ENCODE peak calls at places on chromosomes 4 and X, in six cellular contexts. One of them, this sample, is unnamed.

GRCh38 chrX:134173541-134174272 is 63.3 kb upstream of the CCDC160 start:
- DNase-seq in endodermal cell: peak; percentile 76
- DNase-seq in tibial nerve: no peak
- DNase-seq in esophagus squamous epithelium: no peak
- DNase-seq in aorta: no peak
- DNase-seq in right lobe of liver: no peak
- DNase-seq in this sample: no peak

GRCh38 chr4:186201535-186202230 is 10.3 kb downstream of the CYP4V2 start:
- DNase-seq in aorta: peak; percentile 63
- DNase-seq in esophagus squamous epithelium: no peak
- DNase-seq in tibial nerve: no peak
- DNase-seq in endodermal cell: peak; percentile 81
- DNase-seq in right lobe of liver: peak; percentile 62
- DNase-seq in this sample: no peak

GRCh38 chrX:16839852-16840460 is 30.2 kb downstream of the RBBP7 start:
- DNase-seq in right lobe of liver: no peak
- DNase-seq in tibial nerve: no peak
- DNase-seq in endodermal cell: peak; percentile 80
- DNase-seq in esophagus squamous epithelium: no peak
- DNase-seq in aorta: no peak
- DNase-seq in this sample: peak; percentile 79

GRCh38 chrX:35841872-35842271 is 43.7 kb downstream of the MAGEB16 start:
- DNase-seq in esophagus squamous epithelium: no peak
- DNase-seq in aorta: no peak
- DNase-seq in right lobe of liver: no peak
- DNase-seq in tibial nerve: no peak
- DNase-seq in endodermal cell: no peak
- DNase-seq in this sample: no peak

GRCh38 chr4:36274158-36274557 is 7.3 kb upstream of the DTHD1 start:
- DNase-seq in tibial nerve: no peak
- DNase-seq in esophagus squamous epithelium: no peak
- DNase-seq in aorta: no peak
- DNase-seq in right lobe of liver: no peak
- DNase-seq in endodermal cell: no peak
- DNase-seq in this sample: no peak

GRCh38 chrX:101759000-101759399 is 99.3 kb upstream of the ARMCX2 start:
- DNase-seq in aorta: no peak
- DNase-seq in right lobe of liver: peak; percentile 22
- DNase-seq in esophagus squamous epithelium: no peak
- DNase-seq in tibial nerve: no peak
- DNase-seq in endodermal cell: peak; percentile 85
- DNase-seq in this sample: peak; percentile 15

GRCh38 chrX:281166-281999 is at the start of gene PLCXD1:
- DNase-seq in endodermal cell: peak; percentile 97
- DNase-seq in tibial nerve: no peak
- DNase-seq in esophagus squamous epithelium: no peak
- DNase-seq in right lobe of liver: no peak
- DNase-seq in aorta: peak; percentile 46
- DNase-seq in this sample: peak; percentile 25

GRCh38 chrX:27555514-27555913 is 34.6 kb upstream of the DCAF8L2 start:
- DNase-seq in aorta: no peak
- DNase-seq in endodermal cell: no peak
- DNase-seq in tibial nerve: no peak
- DNase-seq in right lobe of liver: no peak
- DNase-seq in esophagus squamous epithelium: no peak
- DNase-seq in this sample: no peak

GRCh38 chr4:177879851-177880250 is 437.6 kb upstream of the AGA start:
- DNase-seq in endodermal cell: peak; percentile 83
- DNase-seq in aorta: no peak
- DNase-seq in esophagus squamous epithelium: no peak
- DNase-seq in right lobe of liver: no peak
- DNase-seq in tibial nerve: no peak
- DNase-seq in this sample: no peak

GRCh38 chr4:114208747-114209146 is 229.3 kb upstream of the ARSJ start:
- DNase-seq in aorta: no peak
- DNase-seq in tibial nerve: no peak
- DNase-seq in right lobe of liver: no peak
- DNase-seq in endodermal cell: no peak
- DNase-seq in esophagus squamous epithelium: no peak
- DNase-seq in this sample: no peak

GRCh38 chrX:10579018-10579752 is 41.2 kb downstream of the MID1 start:
- DNase-seq in endodermal cell: no peak
- DNase-seq in esophagus squamous epithelium: no peak
- DNase-seq in right lobe of liver: no peak
- DNase-seq in aorta: no peak
- DNase-seq in tibial nerve: no peak
- DNase-seq in this sample: no peak

GRCh38 chr4:182604161-182604591 is 313.0 kb downstream of the DCTD start:
- DNase-seq in endodermal cell: no peak
- DNase-seq in aorta: no peak
- DNase-seq in tibial nerve: no peak
- DNase-seq in right lobe of liver: no peak
- DNase-seq in esophagus squamous epithelium: no peak
- DNase-seq in this sample: no peak

GRCh38 chr4:15717647-15718416 is 15.0 kb downstream of the BST1 start:
- DNase-seq in right lobe of liver: no peak
- DNase-seq in esophagus squamous epithelium: no peak
- DNase-seq in aorta: no peak
- DNase-seq in endodermal cell: no peak
- DNase-seq in tibial nerve: no peak
- DNase-seq in this sample: no peak

GRCh38 chrX:68684291-68684918 is 36.9 kb downstream of the STARD8 start:
- DNase-seq in esophagus squamous epithelium: no peak
- DNase-seq in aorta: peak; percentile 83
- DNase-seq in tibial nerve: peak; percentile 15
- DNase-seq in right lobe of liver: peak; percentile 76
- DNase-seq in endodermal cell: no peak
- DNase-seq in this sample: no peak

GRCh38 chr4:39259571-39260330 is 77.4 kb downstream of the WDR19 start:
- DNase-seq in endodermal cell: no peak
- DNase-seq in right lobe of liver: no peak
- DNase-seq in aorta: no peak
- DNase-seq in tibial nerve: no peak
- DNase-seq in esophagus squamous epithelium: no peak
- DNase-seq in this sample: no peak

GRCh38 chr4:4712800-4713528 is 146.5 kb upstream of the MSX1 start:
- DNase-seq in aorta: no peak
- DNase-seq in tibial nerve: no peak
- DNase-seq in right lobe of liver: no peak
- DNase-seq in endodermal cell: peak; percentile 38
- DNase-seq in esophagus squamous epithelium: no peak
- DNase-seq in this sample: no peak

GRCh38 chrX:124208675-124209074 is 123.8 kb upstream of the TEX13D start:
- DNase-seq in tibial nerve: no peak
- DNase-seq in endodermal cell: no peak
- DNase-seq in aorta: no peak
- DNase-seq in esophagus squamous epithelium: no peak
- DNase-seq in right lobe of liver: no peak
- DNase-seq in this sample: no peak

GRCh38 chr4:118774989-118775388 is 60.9 kb downstream of the SEC24D start:
- DNase-seq in aorta: no peak
- DNase-seq in right lobe of liver: no peak
- DNase-seq in endodermal cell: no peak
- DNase-seq in esophagus squamous epithelium: no peak
- DNase-seq in tibial nerve: no peak
- DNase-seq in this sample: no peak

GRCh38 chrX:95629737-95630136 is 1054.9 kb upstream of the DIAPH2 start:
- DNase-seq in esophagus squamous epithelium: no peak
- DNase-seq in aorta: no peak
- DNase-seq in endodermal cell: no peak
- DNase-seq in right lobe of liver: no peak
- DNase-seq in tibial nerve: no peak
- DNase-seq in this sample: no peak

GRCh38 chr4:5474756-5475155 is 233.6 kb downstream of the EVC2 start:
- DNase-seq in right lobe of liver: no peak
- DNase-seq in aorta: no peak
- DNase-seq in endodermal cell: peak; percentile 40
- DNase-seq in esophagus squamous epithelium: no peak
- DNase-seq in tibial nerve: no peak
- DNase-seq in this sample: no peak

GRCh38 chrX:109140463-109140862 is 341.4 kb downstream of the GUCY2F start:
- DNase-seq in tibial nerve: no peak
- DNase-seq in esophagus squamous epithelium: no peak
- DNase-seq in right lobe of liver: no peak
- DNase-seq in endodermal cell: no peak
- DNase-seq in aorta: no peak
- DNase-seq in this sample: no peak

GRCh38 chrX:40007746-40008705 is 89.7 kb downstream of the BCOR start:
- DNase-seq in esophagus squamous epithelium: no peak
- DNase-seq in aorta: no peak
- DNase-seq in endodermal cell: peak; percentile 81
- DNase-seq in right lobe of liver: no peak
- DNase-seq in tibial nerve: no peak
- DNase-seq in this sample: no peak

GRCh38 chr4:24423670-24424069 is 160.7 kb downstream of the DHX15 start:
- DNase-seq in right lobe of liver: no peak
- DNase-seq in tibial nerve: no peak
- DNase-seq in aorta: no peak
- DNase-seq in endodermal cell: no peak
- DNase-seq in esophagus squamous epithelium: no peak
- DNase-seq in this sample: no peak

DNA sequence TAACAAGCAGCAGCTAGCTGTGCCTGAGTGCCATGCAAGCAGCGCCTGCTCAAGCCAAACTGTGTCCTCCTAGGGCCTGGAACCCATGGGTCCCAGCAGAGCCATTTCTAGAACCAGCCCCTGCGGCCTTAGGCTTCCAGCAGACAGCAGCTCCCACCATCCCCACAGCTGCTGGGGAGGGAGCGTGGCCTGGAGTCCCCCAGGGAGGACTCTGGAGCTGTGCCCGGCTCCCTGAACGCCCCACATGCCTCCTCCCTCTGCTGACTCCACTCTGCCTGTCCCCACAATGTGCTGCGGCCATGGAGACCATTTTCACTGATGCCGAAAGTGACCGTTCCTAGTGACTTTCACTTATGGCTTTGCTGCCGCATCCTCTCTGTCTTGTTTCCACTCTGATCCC is 45.9 kb downstream of the GAK start:
- DNase-seq in tibial nerve: no peak
- DNase-seq in right lobe of liver: no peak
- DNase-seq in endodermal cell: no peak
- DNase-seq in aorta: no peak
- DNase-seq in esophagus squamous epithelium: no peak
- DNase-seq in this sample: no peak
- H3K36me3 ChIP-seq in tibial nerve: peaks cover 100% of the 10 kb centered on the region
- H3K36me3 ChIP-seq in right lobe of liver: peaks cover 48% of the 10 kb centered on the region
- H3K36me3 ChIP-seq in endodermal cell: peaks cover 28% of the 10 kb centered on the region
- H3K36me3 ChIP-seq in aorta: no peaks in the 10 kb centered on the region
- H3K36me3 ChIP-seq in esophagus squamous epithelium: peaks cover 24% of the 10 kb centered on the region
- H3K36me3 ChIP-seq in this sample: no peaks in the 10 kb centered on the region

GRCh38 chr4:139454646-139455045 is 725 bp downstream of the RAB33B start:
- DNase-seq in aorta: no peak
- DNase-seq in right lobe of liver: no peak
- DNase-seq in tibial nerve: no peak
- DNase-seq in esophagus squamous epithelium: no peak
- DNase-seq in endodermal cell: no peak
- DNase-seq in this sample: no peak

GRCh38 chr4:139455187-139455586 is 1.3 kb downstream of the RAB33B start:
- DNase-seq in esophagus squamous epithelium: no peak
- DNase-seq in aorta: no peak
- DNase-seq in tibial nerve: no peak
- DNase-seq in endodermal cell: no peak
- DNase-seq in right lobe of liver: no peak
- DNase-seq in this sample: no peak

GRCh38 chr4:139453041-139453370 is 915 bp upstream of the RAB33B start:
- DNase-seq in endodermal cell: no peak
- DNase-seq in esophagus squamous epithelium: no peak
- DNase-seq in tibial nerve: no peak
- DNase-seq in right lobe of liver: no peak
- DNase-seq in aorta: no peak
- DNase-seq in this sample: no peak

GRCh38 chr4:139453371-139454110 is 380 bp upstream of the RAB33B start:
- DNase-seq in right lobe of liver: peak; percentile 98
- DNase-seq in aorta: peak; percentile 99
- DNase-seq in esophagus squamous epithelium: peak; percentile 89
- DNase-seq in endodermal cell: peak; percentile 99
- DNase-seq in tibial nerve: peak; percentile 94
- DNase-seq in this sample: peak; percentile 97

GRCh38 chr4:139454111-139454600 is at the start of gene RAB33B:
- DNase-seq in aorta: no peak
- DNase-seq in esophagus squamous epithelium: no peak
- DNase-seq in tibial nerve: peak; percentile 85
- DNase-seq in right lobe of liver: no peak
- DNase-seq in endodermal cell: no peak
- DNase-seq in this sample: no peak
- H3K4me1 ChIP-seq in aorta: no peaks in the 10 kb centered on the region
- H3K4me1 ChIP-seq in esophagus squamous epithelium: peaks cover 35% of the 10 kb centered on the region
- H3K4me1 ChIP-seq in tibial nerve: no peaks in the 10 kb centered on the region
- H3K4me1 ChIP-seq in right lobe of liver: no peaks in the 10 kb centered on the region
- H3K4me1 ChIP-seq in endodermal cell: peaks cover 5% of the 10 kb centered on the region
- H3K4me1 ChIP-seq in this sample: no peaks in the 10 kb centered on the region

GRCh38 chr4:11376146-11376545 is 52.5 kb downstream of the HS3ST1 start:
- DNase-seq in aorta: no peak
- DNase-seq in tibial nerve: no peak
- DNase-seq in right lobe of liver: no peak
- DNase-seq in endodermal cell: no peak
- DNase-seq in esophagus squamous epithelium: no peak
- DNase-seq in this sample: no peak
- H3K36me3 ChIP-seq in aorta: no peaks in the 10 kb centered on the region
- H3K36me3 ChIP-seq in tibial nerve: no peaks in the 10 kb centered on the region
- H3K36me3 ChIP-seq in right lobe of liver: no peaks in the 10 kb centered on the region
- H3K36me3 ChIP-seq in endodermal cell: no peaks in the 10 kb centered on the region
- H3K36me3 ChIP-seq in esophagus squamous epithelium: no peaks in the 10 kb centered on the region
- H3K36me3 ChIP-seq in this sample: no peaks in the 10 kb centered on the region

DNA sequence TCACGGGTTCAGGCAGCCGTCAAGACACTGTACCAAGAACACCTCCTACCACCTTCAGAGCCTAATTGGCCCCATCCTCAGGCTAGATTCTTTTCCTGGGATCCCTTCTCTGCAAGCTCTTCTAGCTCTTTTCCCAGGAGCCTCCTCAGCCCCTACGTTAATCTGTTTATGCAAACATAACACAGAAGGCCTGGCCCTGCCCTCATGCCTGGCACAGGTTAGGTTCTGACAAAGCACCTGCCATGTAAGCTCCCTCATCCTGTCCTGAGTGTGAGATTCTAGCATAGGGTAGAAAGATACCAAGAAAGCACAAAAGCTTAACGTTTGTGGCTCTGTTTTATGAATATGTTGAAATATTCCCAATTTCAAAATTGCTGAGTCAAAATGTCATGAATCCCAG is 93.6 kb downstream of the IRF2 start:
- DNase-seq in esophagus squamous epithelium: no peak
- DNase-seq in tibial nerve: no peak
- DNase-seq in right lobe of liver: peak; percentile 39
- DNase-seq in endodermal cell: peak; percentile 37
- DNase-seq in aorta: no peak
- DNase-seq in this sample: no peak
- H3K4me1 ChIP-seq in esophagus squamous epithelium: peaks cover 41% of the 10 kb centered on the region
- H3K4me1 ChIP-seq in tibial nerve: peaks cover 7% of the 10 kb centered on the region
- H3K4me1 ChIP-seq in right lobe of liver: peaks cover 43% of the 10 kb centered on the region
- H3K4me1 ChIP-seq in endodermal cell: peaks cover 20% of the 10 kb centered on the region
- H3K4me1 ChIP-seq in aorta: no peaks in the 10 kb centered on the region
- H3K4me1 ChIP-seq in this sample: peaks cover 11% of the 10 kb centered on the region

This sample was measured in uterus.